ENCODE peak calls at places on chromosomes 16 and 17, in six cellular contexts. One of them, this sample, is unnamed.

GRCh38 chr16:22693670-22694340 is 120.2 kb upstream of the HS3ST2 start:
- DNase-seq in H9: no peak
- DNase-seq in neural progenitor cell: no peak
- DNase-seq in RWPE1: no peak
- DNase-seq in A549: no peak
- DNase-seq in lung: no peak
- DNase-seq in this sample: no peak

GRCh38 chr17:50347087-50347893 is 1.4 kb downstream of the XYLT2 start:
- DNase-seq in H9: peak; percentile 62
- DNase-seq in neural progenitor cell: peak; percentile 46
- DNase-seq in RWPE1: no peak
- DNase-seq in A549: no peak
- DNase-seq in lung: no peak
- DNase-seq in this sample: no peak

GRCh38 chr16:84617631-84618427 is at the start of gene COTL1:
- DNase-seq in H9: peak; percentile 95
- DNase-seq in neural progenitor cell: peak; percentile 98
- DNase-seq in RWPE1: peak; percentile 95
- DNase-seq in A549: peak; percentile 98
- DNase-seq in lung: peak; percentile 97
- DNase-seq in this sample: peak; percentile 90

GRCh38 chr16:76729525-76729924 is 452.3 kb downstream of the CNTNAP4 start:
- DNase-seq in H9: no peak
- DNase-seq in neural progenitor cell: no peak
- DNase-seq in RWPE1: peak; percentile 56
- DNase-seq in A549: no peak
- DNase-seq in lung: no peak
- DNase-seq in this sample: no peak

GRCh38 chr17:75814900-75815373 is 29.3 kb downstream of the UNC13D start:
- DNase-seq in H9: no peak
- DNase-seq in neural progenitor cell: no peak
- DNase-seq in RWPE1: peak; percentile 86
- DNase-seq in A549: peak; percentile 46
- DNase-seq in lung: no peak
- DNase-seq in this sample: no peak

GRCh38 chr17:4544135-4544651 is 11.0 kb downstream of the MYBBP1A start:
- DNase-seq in H9: no peak
- DNase-seq in neural progenitor cell: no peak
- DNase-seq in RWPE1: no peak
- DNase-seq in A549: no peak
- DNase-seq in lung: no peak
- DNase-seq in this sample: no peak

GRCh38 chr17:63440127-63440769 is 5.9 kb downstream of the CYB561 start:
- DNase-seq in H9: no peak
- DNase-seq in neural progenitor cell: no peak
- DNase-seq in RWPE1: no peak
- DNase-seq in A549: no peak
- DNase-seq in lung: no peak
- DNase-seq in this sample: no peak

GRCh38 chr17:8753976-8754440 is 4.3 kb downstream of the SPDYE4 start:
- DNase-seq in H9: no peak
- DNase-seq in neural progenitor cell: no peak
- DNase-seq in RWPE1: peak; percentile 25
- DNase-seq in A549: peak; percentile 64
- DNase-seq in lung: no peak
- DNase-seq in this sample: no peak

GRCh38 chr17:5413682-5414081 is 5.8 kb downstream of the NUP88 start:
- DNase-seq in H9: no peak
- DNase-seq in neural progenitor cell: no peak
- DNase-seq in RWPE1: peak; percentile 80
- DNase-seq in A549: peak; percentile 25
- DNase-seq in lung: no peak
- DNase-seq in this sample: no peak

GRCh38 chr16:56988948-56989945 is at the start of gene NLRC5:
- DNase-seq in H9: peak; percentile 68
- DNase-seq in neural progenitor cell: peak; percentile 78
- DNase-seq in RWPE1: peak; percentile 88
- DNase-seq in A549: peak; percentile 62
- DNase-seq in lung: peak; percentile 86
- DNase-seq in this sample: peak; percentile 73

GRCh38 chr17:82037889-82038195 is 345 bp upstream of the DCXR start:
- DNase-seq in H9: no peak
- DNase-seq in neural progenitor cell: no peak
- DNase-seq in RWPE1: no peak
- DNase-seq in A549: no peak
- DNase-seq in lung: no peak
- DNase-seq in this sample: no peak

GRCh38 chr17:8890671-8891070 is 23.2 kb upstream of the PIK3R6 start:
- DNase-seq in H9: no peak
- DNase-seq in neural progenitor cell: no peak
- DNase-seq in RWPE1: no peak
- DNase-seq in A549: no peak
- DNase-seq in lung: no peak
- DNase-seq in this sample: no peak

GRCh38 chr17:72166040-72166439 is 45.2 kb downstream of the SOX9 start:
- DNase-seq in H9: peak; percentile 55
- DNase-seq in neural progenitor cell: peak; percentile 4
- DNase-seq in RWPE1: no peak
- DNase-seq in A549: no peak
- DNase-seq in lung: no peak
- DNase-seq in this sample: no peak

GRCh38 chr16:22670044-22670536 is 143.9 kb upstream of the HS3ST2 start:
- DNase-seq in H9: no peak
- DNase-seq in neural progenitor cell: no peak
- DNase-seq in RWPE1: no peak
- DNase-seq in A549: no peak
- DNase-seq in lung: no peak
- DNase-seq in this sample: no peak

GRCh38 chr17:63714550-63715277 is 14.8 kb upstream of the LIMD2 start:
- DNase-seq in H9: no peak
- DNase-seq in neural progenitor cell: no peak
- DNase-seq in RWPE1: no peak
- DNase-seq in A549: no peak
- DNase-seq in lung: no peak
- DNase-seq in this sample: no peak

GRCh38 chr16:88971371-88972097 is 5.5 kb downstream of the CBFA2T3 start:
- DNase-seq in H9: no peak
- DNase-seq in neural progenitor cell: no peak
- DNase-seq in RWPE1: no peak
- DNase-seq in A549: no peak
- DNase-seq in lung: peak; percentile 41
- DNase-seq in this sample: no peak

GRCh38 chr16:50303605-50304466 is 37.5 kb downstream of the ADCY7 start:
- DNase-seq in H9: peak; percentile 24
- DNase-seq in neural progenitor cell: no peak
- DNase-seq in RWPE1: no peak
- DNase-seq in A549: no peak
- DNase-seq in lung: peak; percentile 64
- DNase-seq in this sample: no peak

GRCh38 chr16:88651276-88651988 is 579 bp upstream of the CYBA start:
- DNase-seq in H9: peak; percentile 73
- DNase-seq in neural progenitor cell: peak; percentile 47
- DNase-seq in RWPE1: no peak
- DNase-seq in A549: peak; percentile 48
- DNase-seq in lung: peak; percentile 56
- DNase-seq in this sample: peak; percentile 44

GRCh38 chr17:59561042-59561441 is 4.4 kb upstream of the DHX40 start:
- DNase-seq in H9: peak; percentile 56
- DNase-seq in neural progenitor cell: peak; percentile 22
- DNase-seq in RWPE1: no peak
- DNase-seq in A549: peak; percentile 50
- DNase-seq in lung: no peak
- DNase-seq in this sample: peak; percentile 35

DNA sequence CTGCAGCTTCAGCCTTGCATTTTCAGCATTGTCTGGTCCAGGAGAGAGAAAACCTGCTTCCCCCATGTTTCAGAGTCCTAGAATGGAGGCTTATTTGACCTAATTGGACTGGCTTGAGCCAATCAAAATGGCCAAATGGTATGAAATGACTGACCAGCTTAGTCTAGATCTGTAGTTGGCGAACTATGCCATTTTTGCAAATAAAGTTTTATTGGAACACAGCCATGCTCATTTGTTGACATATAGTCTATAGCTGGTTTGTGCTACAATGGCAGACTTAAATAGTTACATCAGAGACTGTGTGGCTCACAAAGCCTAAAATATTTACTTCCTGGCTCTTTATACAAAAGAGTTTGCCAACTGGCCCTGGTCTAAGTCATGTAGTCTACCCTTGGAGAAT is 180.8 kb downstream of the HS3ST3B1 start:
- DNase-seq in H9: no peak
- DNase-seq in neural progenitor cell: no peak
- DNase-seq in RWPE1: no peak
- DNase-seq in A549: no peak
- DNase-seq in lung: no peak
- DNase-seq in this sample: no peak
- TF ChIP-seq CTCF in H9: no peak
- TF ChIP-seq CTCF in neural progenitor cell: no peak
- TF ChIP-seq CTCF in RWPE1: no peak
- TF ChIP-seq CTCF in A549: no peak
- TF ChIP-seq CTCF in lung: no peak
- TF ChIP-seq CTCF in this sample: no peak

GRCh38 chr16:53130193-53131049 is 75.6 kb downstream of the CHD9 start:
- DNase-seq in H9: peak; percentile 96
- DNase-seq in neural progenitor cell: peak; percentile 97
- DNase-seq in RWPE1: peak; percentile 96
- DNase-seq in A549: peak; percentile 94
- DNase-seq in lung: peak; percentile 96
- DNase-seq in this sample: peak; percentile 97
- TF ChIP-seq CTCF in H9: peak; percentile 64
- TF ChIP-seq CTCF in neural progenitor cell: peak; percentile 56
- TF ChIP-seq CTCF in RWPE1: peak; percentile 83
- TF ChIP-seq CTCF in A549: peak; percentile 83
- TF ChIP-seq CTCF in lung: peak; percentile 52
- TF ChIP-seq CTCF in this sample: peak; percentile 62

GRCh38 chr17:17497065-17497844 is 1.1 kb upstream of the RASD1 start:
- DNase-seq in H9: peak; percentile 29
- DNase-seq in neural progenitor cell: no peak
- DNase-seq in RWPE1: no peak
- DNase-seq in A549: no peak
- DNase-seq in lung: no peak
- DNase-seq in this sample: no peak
- TF ChIP-seq CTCF in H9: peak; percentile 18
- TF ChIP-seq CTCF in neural progenitor cell: no peak
- TF ChIP-seq CTCF in RWPE1: peak; percentile 56
- TF ChIP-seq CTCF in A549: no peak
- TF ChIP-seq CTCF in lung: no peak
- TF ChIP-seq CTCF in this sample: no peak

GRCh38 chr16:27917953-27918352 is 145.6 kb downstream of the GSG1L start:
- DNase-seq in H9: no peak
- DNase-seq in neural progenitor cell: no peak
- DNase-seq in RWPE1: no peak
- DNase-seq in A549: no peak
- DNase-seq in lung: no peak
- DNase-seq in this sample: no peak

GRCh38 chr16:27921134-27921533 is 142.4 kb downstream of the GSG1L start:
- DNase-seq in H9: no peak
- DNase-seq in neural progenitor cell: peak; percentile 47
- DNase-seq in RWPE1: no peak
- DNase-seq in A549: no peak
- DNase-seq in lung: no peak
- DNase-seq in this sample: no peak

GRCh38 chr16:27918755-27919154 is 144.8 kb downstream of the GSG1L start:
- DNase-seq in H9: no peak
- DNase-seq in neural progenitor cell: no peak
- DNase-seq in RWPE1: no peak
- DNase-seq in A549: peak; percentile 24
- DNase-seq in lung: no peak
- DNase-seq in this sample: peak; percentile 58

GRCh38 chr16:27922433-27922832 is 141.1 kb downstream of the GSG1L start:
- DNase-seq in H9: no peak
- DNase-seq in neural progenitor cell: peak; percentile 58
- DNase-seq in RWPE1: no peak
- DNase-seq in A549: no peak
- DNase-seq in lung: no peak
- DNase-seq in this sample: no peak

DNA sequence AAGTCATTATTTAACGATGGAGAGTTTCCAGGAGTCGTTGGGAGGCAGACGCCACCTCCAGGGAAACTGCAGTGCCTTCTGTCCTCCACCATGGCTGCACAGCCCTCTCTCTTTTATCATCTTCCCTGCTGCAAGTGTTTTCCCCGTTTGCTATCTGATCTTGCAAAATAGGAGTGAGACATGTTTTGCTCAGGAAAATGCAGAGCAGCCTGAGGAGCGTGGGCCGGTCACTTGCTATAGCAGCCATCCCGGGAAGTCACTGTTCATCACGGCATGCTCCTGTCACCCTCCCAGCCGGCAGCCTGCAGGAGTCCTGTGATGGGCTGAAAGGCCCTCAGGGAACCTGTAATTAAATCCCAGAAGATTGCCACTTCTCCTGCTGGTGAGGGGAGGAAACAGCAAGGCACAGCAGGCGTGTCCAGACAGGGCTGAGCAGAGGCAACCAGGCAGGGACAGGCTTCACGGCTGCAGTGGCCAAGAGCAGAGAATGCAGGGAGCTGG is 143.1 kb downstream of the GSG1L start:
- DNase-seq in H9: peak; percentile 83
- DNase-seq in neural progenitor cell: peak; percentile 79
- DNase-seq in RWPE1: peak; percentile 58
- DNase-seq in A549: peak; percentile 20
- DNase-seq in lung: no peak
- DNase-seq in this sample: peak; percentile 95
- TF ChIP-seq CTCF in H9: peak; percentile 67
- TF ChIP-seq CTCF in neural progenitor cell: peak; percentile 58
- TF ChIP-seq CTCF in RWPE1: peak; percentile 11
- TF ChIP-seq CTCF in A549: no peak
- TF ChIP-seq CTCF in lung: no peak
- TF ChIP-seq CTCF in this sample: peak; percentile 69

GRCh38 chr16:78478267-78478821 is 378.9 kb downstream of the WWOX start:
- DNase-seq in H9: peak; percentile 69
- DNase-seq in neural progenitor cell: peak; percentile 30
- DNase-seq in RWPE1: no peak
- DNase-seq in A549: peak; percentile 18
- DNase-seq in lung: no peak
- DNase-seq in this sample: no peak
- TF ChIP-seq CTCF in H9: peak; percentile 47
- TF ChIP-seq CTCF in neural progenitor cell: peak; percentile 32
- TF ChIP-seq CTCF in RWPE1: no peak
- TF ChIP-seq CTCF in A549: peak; percentile 33
- TF ChIP-seq CTCF in lung: no peak
- TF ChIP-seq CTCF in this sample: no peak